ENCODE peak calls at places on chromosome 22, in seven cellular contexts. J is NCI-H510A; V is left lobe of liver; E is heart right ventricle; D is activated CD8-positive, alpha-beta T cell treated with anti-CD3 and anti-CD28 coated beads for 36 hours; K is stimulated activated CD4-positive, alpha-beta T cell treated with anti-CD3 and anti-CD28 coated beads, Interleukin-2, amount 100 ng/mL, for 24 hours; R is DMS153. B is an unnamed sample.

GRCh38 chr22:40637181-40638150 is 947 bp upstream of the MRTFA start:
- DNase-seq in J (no peak), V (peak), E (peak), D (peak), K (peak), R (no peak), B (peak)

GRCh38 chr22:27650572-27650971 is 151.0 kb downstream of the MN1 start:
- DNase-seq in J (no peak), V (no peak), E (no peak), D (no peak), K (no peak), R (no peak), B (no peak)

GRCh38 chr22:46192210-46192993 is 42.1 kb downstream of the PPARA start:
- DNase-seq in J (no peak), V (no peak), E (no peak), D (no peak), K (no peak), R (no peak), B (no peak)

GRCh38 chr22:39306456-39307361 is 12.7 kb downstream of the RPL3 start:
- DNase-seq in J (no peak), V (no peak), E (no peak), D (peak), K (peak), R (no peak), B (no peak)

GRCh38 chr22:26483043-26483438 is 542 bp downstream of the HPS4 start:
- DNase-seq in J (no peak), V (no peak), E (no peak), D (no peak), K (no peak), R (no peak), B (no peak)

GRCh38 chr22:46019351-46019750 is 42.4 kb upstream of the WNT7B start:
- DNase-seq in J (no peak), V (no peak), E (no peak), D (no peak), K (no peak), R (no peak), B (no peak)

GRCh38 chr22:47173535-47174021 is 411.1 kb downstream of the TBC1D22A start:
- DNase-seq in J (no peak), V (peak), E (no peak), D (no peak), K (no peak), R (no peak), B (no peak)

GRCh38 chr22:32661296-32661695 is 140.2 kb upstream of the TIMP3 start:
- DNase-seq in J (no peak), V (no peak), E (peak), D (no peak), K (no peak), R (no peak), B (no peak)

GRCh38 chr22:49922926-49923325 is 4.5 kb downstream of the CRELD2 start:
- DNase-seq in J (no peak), V (no peak), E (no peak), D (no peak), K (no peak), R (no peak), B (no peak)

GRCh38 chr22:33781396-33781795 is 138.9 kb downstream of the LARGE1 start:
- DNase-seq in J (no peak), V (no peak), E (peak), D (no peak), K (no peak), R (no peak), B (no peak)

B was measured in hypothalamus.